ENCODE peak calls at places on chromosomes 1 and 21, in four cellular contexts. One of them, this sample, is unnamed.
A peak's percentile ranks its signal among the peaks of the same experiment; 100 is the strongest.

GRCh38 chr1:38077523-38078147 is 31.0 kb upstream of the POU3F1 start:
- DNase-seq in colonic mucosa: no peak
- DNase-seq in cardiac muscle cell: no peak
- DNase-seq in heart left ventricle: no peak
- DNase-seq in this sample: peak; percentile 82

GRCh38 chr1:232767381-232768074 is 37.7 kb upstream of the MAP10 start:
- DNase-seq in colonic mucosa: peak; percentile 90
- DNase-seq in cardiac muscle cell: no peak
- DNase-seq in heart left ventricle: no peak
- DNase-seq in this sample: peak; percentile 77

GRCh38 chr1:101259744-101260148 is 22.9 kb downstream of the S1PR1 start:
- DNase-seq in colonic mucosa: no peak
- DNase-seq in cardiac muscle cell: no peak
- DNase-seq in heart left ventricle: no peak
- DNase-seq in this sample: no peak

GRCh38 chr1:9319208-9319788 is 26.6 kb downstream of the SPSB1 start:
- DNase-seq in colonic mucosa: no peak
- DNase-seq in cardiac muscle cell: no peak
- DNase-seq in heart left ventricle: peak; percentile 53
- DNase-seq in this sample: no peak

GRCh38 chr1:15409400-15410222 is at the start of gene EFHD2:
- DNase-seq in colonic mucosa: peak; percentile 89
- DNase-seq in cardiac muscle cell: peak; percentile 87
- DNase-seq in heart left ventricle: peak; percentile 92
- DNase-seq in this sample: peak; percentile 83

GRCh38 chr1:201077736-201078135 is 34.5 kb downstream of the CACNA1S start:
- DNase-seq in colonic mucosa: no peak
- DNase-seq in cardiac muscle cell: no peak
- DNase-seq in heart left ventricle: peak; percentile 42
- DNase-seq in this sample: no peak

GRCh38 chr21:19523066-19523465 is 1119.5 kb upstream of the TMPRSS15 start:
- DNase-seq in colonic mucosa: no peak
- DNase-seq in cardiac muscle cell: no peak
- DNase-seq in heart left ventricle: no peak
- DNase-seq in this sample: no peak

GRCh38 chr1:214404571-214405213 is 123.7 kb downstream of the SMYD2 start:
- DNase-seq in colonic mucosa: no peak
- DNase-seq in cardiac muscle cell: no peak
- DNase-seq in heart left ventricle: no peak
- DNase-seq in this sample: no peak

GRCh38 chr21:45474323-45474950 is 67.8 kb downstream of the SLC19A1 start:
- DNase-seq in colonic mucosa: no peak
- DNase-seq in cardiac muscle cell: no peak
- DNase-seq in heart left ventricle: peak; percentile 67
- DNase-seq in this sample: no peak

DNA sequence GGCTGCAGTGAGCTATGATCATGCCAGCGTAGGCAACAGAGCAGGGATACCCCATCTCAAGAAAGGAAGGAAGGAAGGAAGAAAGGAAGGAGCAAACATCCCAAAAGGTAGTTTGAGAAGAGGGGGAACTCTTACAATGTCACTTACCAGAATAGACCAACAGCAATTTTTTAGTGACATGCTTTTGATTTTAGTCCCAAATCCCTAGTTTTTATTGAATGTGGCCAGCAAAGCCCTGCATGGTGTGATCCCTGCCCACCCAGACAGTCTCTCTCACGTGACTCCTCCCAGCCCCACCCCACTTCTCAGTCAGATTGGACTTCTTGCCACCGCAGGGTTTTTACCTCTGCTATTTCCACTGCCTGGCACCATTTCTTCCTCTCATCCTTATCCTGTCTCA is 39.8 kb upstream of the HNRNPU start:
- DNase-seq in colonic mucosa: no peak
- DNase-seq in cardiac muscle cell: no peak
- DNase-seq in heart left ventricle: no peak
- DNase-seq in this sample: no peak
- H3K9me3 ChIP-seq in colonic mucosa: no peaks in the 10 kb centered on the region
- H3K9me3 ChIP-seq in cardiac muscle cell: no peaks in the 10 kb centered on the region
- H3K9me3 ChIP-seq in heart left ventricle: no peaks in the 10 kb centered on the region
- H3K9me3 ChIP-seq in this sample: no peaks in the 10 kb centered on the region

GRCh38 chr1:115771847-115772457 is 3.4 kb upstream of the CASQ2 start:
- DNase-seq in colonic mucosa: peak; percentile 62
- DNase-seq in cardiac muscle cell: peak; percentile 84
- DNase-seq in heart left ventricle: no peak
- DNase-seq in this sample: peak; percentile 88
- H3K4me3 ChIP-seq in colonic mucosa: no peak overlapping the region
- H3K4me3 ChIP-seq in cardiac muscle cell: no peak overlapping the region
- H3K4me3 ChIP-seq in heart left ventricle: no peak overlapping the region
- H3K4me3 ChIP-seq in this sample: no peak overlapping the region

GRCh38 chr21:40616377-40616704 is 230.6 kb downstream of the DSCAM start:
- DNase-seq in colonic mucosa: no peak
- DNase-seq in cardiac muscle cell: no peak
- DNase-seq in heart left ventricle: no peak
- DNase-seq in this sample: no peak
- H3K9me3 ChIP-seq in colonic mucosa: no peaks in the 10 kb centered on the region
- H3K9me3 ChIP-seq in cardiac muscle cell: no peaks in the 10 kb centered on the region
- H3K9me3 ChIP-seq in heart left ventricle: no peaks in the 10 kb centered on the region
- H3K9me3 ChIP-seq in this sample: no peaks in the 10 kb centered on the region

DNA sequence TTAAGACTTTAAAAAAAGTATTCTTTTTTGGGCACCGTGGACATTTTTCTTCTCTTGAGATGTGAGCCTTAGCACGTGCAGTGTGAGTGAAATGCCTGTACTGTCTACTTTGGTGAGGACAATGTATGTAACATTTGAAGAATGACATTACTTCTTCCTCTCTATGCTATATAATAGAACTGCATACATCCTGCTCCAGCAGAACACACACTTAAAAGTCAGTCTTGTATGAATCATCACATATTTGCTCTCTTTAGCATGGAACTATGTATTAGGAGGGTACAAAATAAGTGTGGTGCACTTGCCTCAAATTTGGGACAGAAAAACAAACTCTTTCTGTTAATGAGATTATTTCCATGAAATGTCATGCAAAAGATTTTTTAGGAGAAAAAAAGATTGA is 358.4 kb upstream of the SGIP1 start:
- DNase-seq in colonic mucosa: no peak
- DNase-seq in cardiac muscle cell: no peak
- DNase-seq in heart left ventricle: no peak
- DNase-seq in this sample: no peak
- H3K4me3 ChIP-seq in colonic mucosa: no peak overlapping the region
- H3K4me3 ChIP-seq in cardiac muscle cell: no peak overlapping the region
- H3K4me3 ChIP-seq in heart left ventricle: no peak overlapping the region
- H3K4me3 ChIP-seq in this sample: no peak overlapping the region

GRCh38 chr21:7957713-7958064 is 2563.7 kb upstream of the TPTE start:
- DNase-seq in colonic mucosa: no peak
- DNase-seq in cardiac muscle cell: no peak
- DNase-seq in heart left ventricle: no peak
- DNase-seq in this sample: no peak

GRCh38 chr21:7951854-7952519 is 2569.4 kb upstream of the TPTE start:
- DNase-seq in colonic mucosa: no peak
- DNase-seq in cardiac muscle cell: no peak
- DNase-seq in heart left ventricle: no peak
- DNase-seq in this sample: no peak

GRCh38 chr21:7953058-7953457 is 2568.3 kb upstream of the TPTE start:
- DNase-seq in colonic mucosa: no peak
- DNase-seq in cardiac muscle cell: no peak
- DNase-seq in heart left ventricle: no peak
- DNase-seq in this sample: no peak

GRCh38 chr21:7947422-7947821 is 2574.0 kb upstream of the TPTE start:
- DNase-seq in colonic mucosa: no peak
- DNase-seq in cardiac muscle cell: no peak
- DNase-seq in heart left ventricle: no peak
- DNase-seq in this sample: no peak

GRCh38 chr21:7952648-7953047 is 2568.7 kb upstream of the TPTE start:
- DNase-seq in colonic mucosa: no peak
- DNase-seq in cardiac muscle cell: no peak
- DNase-seq in heart left ventricle: no peak
- DNase-seq in this sample: no peak
- H3K9me3 ChIP-seq in colonic mucosa: peaks cover 40% of the 10 kb centered on the region
- H3K9me3 ChIP-seq in cardiac muscle cell: peaks cover 75% of the 10 kb centered on the region
- H3K9me3 ChIP-seq in heart left ventricle: peaks cover 7% of the 10 kb centered on the region
- H3K9me3 ChIP-seq in this sample: peaks cover 78% of the 10 kb centered on the region

DNA sequence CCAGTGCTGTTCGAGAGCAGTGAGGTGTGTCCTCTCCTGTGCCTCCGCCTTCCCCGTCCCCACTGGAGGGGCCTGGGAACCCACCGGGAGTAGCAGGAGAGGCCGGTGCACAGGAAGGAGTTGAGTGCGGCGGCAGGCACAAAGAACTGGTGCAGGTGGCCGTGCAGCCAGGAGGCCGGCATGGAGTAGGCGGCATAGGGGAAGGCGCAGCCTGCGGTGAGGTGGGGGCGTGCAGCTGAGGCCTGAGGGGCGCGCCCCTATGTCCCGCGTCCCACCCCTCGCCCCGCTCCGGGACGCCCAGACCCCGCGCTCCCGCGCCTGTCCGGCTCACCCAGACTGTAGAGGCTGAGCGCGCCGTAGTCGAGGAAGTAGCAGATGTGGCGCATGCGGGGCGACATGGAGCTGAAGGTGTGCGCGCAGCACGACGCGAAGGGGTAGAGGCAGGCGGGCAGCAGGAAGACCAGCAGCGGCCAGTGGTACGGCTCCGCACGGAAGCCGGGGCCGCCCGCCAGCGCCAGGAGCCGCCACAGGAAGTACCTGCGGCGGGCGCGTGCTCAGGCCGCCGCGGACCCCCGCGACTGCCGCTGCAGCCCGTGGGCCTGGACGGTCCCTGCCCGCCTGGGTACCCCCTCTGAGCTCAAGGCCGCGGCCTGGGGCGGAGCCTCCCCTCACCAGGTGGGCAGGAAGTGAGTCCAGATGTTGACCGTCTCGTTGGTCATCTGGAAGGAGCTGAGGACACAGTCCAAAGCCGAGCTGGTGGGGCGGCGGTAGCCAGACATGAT is 2.2 kb downstream of the PAQR6 start:
- DNase-seq in colonic mucosa: peak; percentile 29
- DNase-seq in cardiac muscle cell: no peak
- DNase-seq in heart left ventricle: no peak
- DNase-seq in this sample: no peak
- H3K4me3 ChIP-seq in colonic mucosa: peak overlapping the region; percentile 31
- H3K4me3 ChIP-seq in cardiac muscle cell: no peak overlapping the region
- H3K4me3 ChIP-seq in heart left ventricle: peak overlapping the region; percentile 10
- H3K4me3 ChIP-seq in this sample: no peak overlapping the region